ENCODE peak calls at places on chromosomes 6 and 20, in ten cellular contexts. One of them, this sample, is unnamed.

GRCh38 chr6:105539879-105540278 is 137.0 kb upstream of the PREP start:
- DNase-seq in stomach: no peak
- DNase-seq in testis: no peak
- DNase-seq in GM23338: no peak
- DNase-seq in breast epithelium: no peak
- DNase-seq in CD8-positive, alpha-beta memory T cell: no peak
- DNase-seq in AG04450: no peak
- DNase-seq in astrocyte: no peak
- DNase-seq in tibial artery: no peak
- DNase-seq in ovary: no peak
- DNase-seq in this sample: no peak

GRCh38 chr20:8854566-8854965 is 214.3 kb upstream of the PLCB4 start:
- DNase-seq in astrocyte: peak; percentile 46
- DNase-seq in ovary: peak; percentile 64
- DNase-seq in breast epithelium: no peak
- DNase-seq in GM23338: peak; percentile 46
- DNase-seq in tibial artery: peak; percentile 34
- DNase-seq in testis: peak; percentile 85
- DNase-seq in stomach: no peak
- DNase-seq in AG04450: peak; percentile 52
- DNase-seq in CD8-positive, alpha-beta memory T cell: no peak
- DNase-seq in this sample: no peak

GRCh38 chr20:5831539-5832237 is 81.5 kb downstream of the SHLD1 start:
- DNase-seq in stomach: no peak
- DNase-seq in AG04450: no peak
- DNase-seq in GM23338: no peak
- DNase-seq in ovary: no peak
- DNase-seq in testis: no peak
- DNase-seq in CD8-positive, alpha-beta memory T cell: no peak
- DNase-seq in breast epithelium: no peak
- DNase-seq in astrocyte: no peak
- DNase-seq in tibial artery: no peak
- DNase-seq in this sample: no peak

GRCh38 chr6:54037277-54037779 is 73.9 kb upstream of the MLIP start:
- DNase-seq in AG04450: peak; percentile 27
- DNase-seq in tibial artery: no peak
- DNase-seq in GM23338: no peak
- DNase-seq in CD8-positive, alpha-beta memory T cell: no peak
- DNase-seq in astrocyte: no peak
- DNase-seq in stomach: no peak
- DNase-seq in ovary: no peak
- DNase-seq in testis: no peak
- DNase-seq in breast epithelium: no peak
- DNase-seq in this sample: no peak

GRCh38 chr6:170301184-170301583 is 5.4 kb upstream of the FAM120B start:
- DNase-seq in tibial artery: no peak
- DNase-seq in CD8-positive, alpha-beta memory T cell: no peak
- DNase-seq in AG04450: no peak
- DNase-seq in astrocyte: no peak
- DNase-seq in breast epithelium: no peak
- DNase-seq in GM23338: no peak
- DNase-seq in ovary: no peak
- DNase-seq in testis: no peak
- DNase-seq in stomach: no peak
- DNase-seq in this sample: no peak

GRCh38 chr20:63226020-63226943 is 9.4 kb upstream of the BIRC7 start:
- DNase-seq in CD8-positive, alpha-beta memory T cell: no peak
- DNase-seq in testis: no peak
- DNase-seq in GM23338: no peak
- DNase-seq in stomach: no peak
- DNase-seq in astrocyte: no peak
- DNase-seq in tibial artery: no peak
- DNase-seq in ovary: no peak
- DNase-seq in AG04450: no peak
- DNase-seq in breast epithelium: no peak
- DNase-seq in this sample: no peak

GRCh38 chr6:41200296-41200900 is 551 bp downstream of the TREML2 start:
- DNase-seq in CD8-positive, alpha-beta memory T cell: peak; percentile 73
- DNase-seq in GM23338: peak; percentile 35
- DNase-seq in AG04450: no peak
- DNase-seq in stomach: peak; percentile 34
- DNase-seq in astrocyte: no peak
- DNase-seq in tibial artery: peak; percentile 38
- DNase-seq in breast epithelium: no peak
- DNase-seq in ovary: no peak
- DNase-seq in testis: peak; percentile 33
- DNase-seq in this sample: no peak

GRCh38 chr20:38985060-38985459 is 22.9 kb downstream of the DHX35 start:
- DNase-seq in ovary: no peak
- DNase-seq in astrocyte: no peak
- DNase-seq in breast epithelium: no peak
- DNase-seq in GM23338: no peak
- DNase-seq in testis: no peak
- DNase-seq in tibial artery: no peak
- DNase-seq in CD8-positive, alpha-beta memory T cell: no peak
- DNase-seq in AG04450: no peak
- DNase-seq in stomach: no peak
- DNase-seq in this sample: peak; percentile 58

GRCh38 chr6:85047818-85048217 is 283.4 kb upstream of the TBX18 start:
- DNase-seq in astrocyte: no peak
- DNase-seq in stomach: no peak
- DNase-seq in AG04450: no peak
- DNase-seq in breast epithelium: no peak
- DNase-seq in testis: no peak
- DNase-seq in ovary: no peak
- DNase-seq in tibial artery: no peak
- DNase-seq in CD8-positive, alpha-beta memory T cell: no peak
- DNase-seq in GM23338: no peak
- DNase-seq in this sample: no peak

GRCh38 chr20:32945710-32946221 is 58.5 kb downstream of the SUN5 start:
- DNase-seq in AG04450: peak; percentile 3
- DNase-seq in tibial artery: no peak
- DNase-seq in astrocyte: no peak
- DNase-seq in stomach: no peak
- DNase-seq in CD8-positive, alpha-beta memory T cell: peak; percentile 17
- DNase-seq in GM23338: peak; percentile 77
- DNase-seq in ovary: no peak
- DNase-seq in testis: no peak
- DNase-seq in breast epithelium: no peak
- DNase-seq in this sample: peak; percentile 52

GRCh38 chr6:43842964-43843645 is 73.1 kb downstream of the VEGFA start:
- DNase-seq in astrocyte: no peak
- DNase-seq in CD8-positive, alpha-beta memory T cell: no peak
- DNase-seq in GM23338: no peak
- DNase-seq in breast epithelium: no peak
- DNase-seq in ovary: no peak
- DNase-seq in tibial artery: no peak
- DNase-seq in stomach: no peak
- DNase-seq in testis: no peak
- DNase-seq in AG04450: no peak
- DNase-seq in this sample: no peak

GRCh38 chr6:17519120-17519519 is 81.0 kb upstream of the FAM8A1 start:
- DNase-seq in tibial artery: no peak
- DNase-seq in testis: no peak
- DNase-seq in breast epithelium: no peak
- DNase-seq in astrocyte: peak; percentile 15
- DNase-seq in GM23338: no peak
- DNase-seq in CD8-positive, alpha-beta memory T cell: no peak
- DNase-seq in ovary: no peak
- DNase-seq in AG04450: no peak
- DNase-seq in stomach: no peak
- DNase-seq in this sample: peak; percentile 66
- H3K27ac ChIP-seq in tibial artery: peak overlapping the region; percentile 36
- H3K27ac ChIP-seq in testis: no peak overlapping the region
- H3K27ac ChIP-seq in breast epithelium: no peak overlapping the region
- H3K27ac ChIP-seq in astrocyte: no peak overlapping the region
- H3K27ac ChIP-seq in GM23338: no peak overlapping the region
- H3K27ac ChIP-seq in CD8-positive, alpha-beta memory T cell: no peak overlapping the region
- H3K27ac ChIP-seq in ovary: no peak overlapping the region
- H3K27ac ChIP-seq in AG04450: no peak overlapping the region
- H3K27ac ChIP-seq in stomach: no peak overlapping the region
- H3K27ac ChIP-seq in this sample: peak overlapping the region; percentile 62

DNA sequence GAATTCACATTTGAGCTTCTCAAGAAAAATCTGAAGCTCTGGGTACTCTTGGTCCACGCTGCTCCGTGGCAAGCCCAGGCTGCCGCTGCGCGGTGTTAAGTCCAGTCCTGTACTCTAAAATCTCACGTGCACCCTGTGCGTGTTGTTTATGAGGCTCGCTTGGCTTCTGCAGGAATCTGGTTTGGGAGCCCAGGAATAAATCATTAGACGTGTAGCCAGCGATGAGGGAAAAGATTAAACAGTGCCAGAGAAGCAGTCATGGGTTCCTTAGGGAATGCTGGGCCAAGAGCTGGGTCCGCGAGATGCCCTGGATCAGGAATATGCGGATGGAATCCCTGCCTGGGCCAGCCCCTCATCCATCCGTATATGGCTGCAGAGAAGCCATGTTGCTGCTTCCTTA is 87.3 kb downstream of the KCNB1 start:
- DNase-seq in tibial artery: peak; percentile 88
- DNase-seq in ovary: no peak
- DNase-seq in GM23338: no peak
- DNase-seq in stomach: no peak
- DNase-seq in astrocyte: no peak
- DNase-seq in CD8-positive, alpha-beta memory T cell: no peak
- DNase-seq in testis: peak; percentile 67
- DNase-seq in breast epithelium: no peak
- DNase-seq in AG04450: no peak
- DNase-seq in this sample: no peak
- H3K27ac ChIP-seq in tibial artery: peak overlapping the region; percentile 79
- H3K27ac ChIP-seq in ovary: no peak overlapping the region
- H3K27ac ChIP-seq in GM23338: no peak overlapping the region
- H3K27ac ChIP-seq in stomach: peak overlapping the region; percentile 86
- H3K27ac ChIP-seq in astrocyte: no peak overlapping the region
- H3K27ac ChIP-seq in CD8-positive, alpha-beta memory T cell: no peak overlapping the region
- H3K27ac ChIP-seq in testis: peak overlapping the region; percentile 33
- H3K27ac ChIP-seq in breast epithelium: peak overlapping the region; percentile 20
- H3K27ac ChIP-seq in AG04450: no peak overlapping the region
- H3K27ac ChIP-seq in this sample: no peak overlapping the region

GRCh38 chr20:10875653-10876052 is 201.9 kb upstream of the JAG1 start:
- DNase-seq in tibial artery: no peak
- DNase-seq in astrocyte: no peak
- DNase-seq in breast epithelium: no peak
- DNase-seq in testis: no peak
- DNase-seq in AG04450: no peak
- DNase-seq in ovary: no peak
- DNase-seq in CD8-positive, alpha-beta memory T cell: no peak
- DNase-seq in GM23338: no peak
- DNase-seq in stomach: no peak
- DNase-seq in this sample: no peak
- H3K27ac ChIP-seq in tibial artery: peak overlapping the region; percentile 58
- H3K27ac ChIP-seq in astrocyte: no peak overlapping the region
- H3K27ac ChIP-seq in breast epithelium: no peak overlapping the region
- H3K27ac ChIP-seq in testis: no peak overlapping the region
- H3K27ac ChIP-seq in AG04450: no peak overlapping the region
- H3K27ac ChIP-seq in ovary: no peak overlapping the region
- H3K27ac ChIP-seq in CD8-positive, alpha-beta memory T cell: no peak overlapping the region
- H3K27ac ChIP-seq in GM23338: no peak overlapping the region
- H3K27ac ChIP-seq in stomach: no peak overlapping the region
- H3K27ac ChIP-seq in this sample: no peak overlapping the region

DNA sequence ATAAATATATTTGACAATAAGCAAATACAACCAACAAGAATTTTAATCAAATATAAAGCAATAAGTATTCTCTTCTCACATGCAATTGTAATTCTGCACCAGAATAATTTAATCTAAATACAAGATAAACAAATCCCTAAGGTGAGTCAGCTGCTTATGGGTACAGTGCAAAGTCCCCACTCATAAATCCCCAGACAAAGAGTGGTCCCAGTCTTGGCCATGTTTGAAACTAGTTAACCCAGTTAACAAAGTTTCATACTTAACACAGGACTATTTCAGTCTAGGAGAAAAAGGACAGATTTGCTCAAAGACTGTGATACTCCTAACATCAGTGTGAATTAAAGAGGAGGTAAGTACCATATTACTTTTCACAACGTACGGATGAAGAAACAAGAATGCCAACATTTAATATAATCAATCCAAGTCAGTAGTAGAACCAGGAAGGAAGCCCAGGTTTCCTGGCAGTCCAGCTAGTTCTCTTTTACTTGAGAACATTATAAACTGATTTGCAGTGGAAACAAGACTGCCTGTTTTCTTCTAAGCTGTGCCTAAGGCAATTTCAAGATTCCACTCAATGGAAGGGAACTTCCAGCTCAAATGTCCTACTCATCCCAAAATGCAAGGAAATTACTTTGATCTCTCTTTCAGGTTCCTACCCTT is 10.4 kb downstream of the SAMD3 start:
- DNase-seq in AG04450: no peak
- DNase-seq in CD8-positive, alpha-beta memory T cell: no peak
- DNase-seq in ovary: no peak
- DNase-seq in testis: no peak
- DNase-seq in astrocyte: no peak
- DNase-seq in stomach: no peak
- DNase-seq in GM23338: no peak
- DNase-seq in tibial artery: no peak
- DNase-seq in breast epithelium: no peak
- DNase-seq in this sample: no peak
- H3K27ac ChIP-seq in AG04450: no peak overlapping the region
- H3K27ac ChIP-seq in CD8-positive, alpha-beta memory T cell: no peak overlapping the region
- H3K27ac ChIP-seq in ovary: no peak overlapping the region
- H3K27ac ChIP-seq in testis: no peak overlapping the region
- H3K27ac ChIP-seq in astrocyte: no peak overlapping the region
- H3K27ac ChIP-seq in stomach: no peak overlapping the region
- H3K27ac ChIP-seq in GM23338: no peak overlapping the region
- H3K27ac ChIP-seq in tibial artery: no peak overlapping the region
- H3K27ac ChIP-seq in breast epithelium: no peak overlapping the region
- H3K27ac ChIP-seq in this sample: no peak overlapping the region

GRCh38 chr6:158684311-158684710 is 34.5 kb downstream of the SYTL3 start:
- DNase-seq in ovary: no peak
- DNase-seq in AG04450: no peak
- DNase-seq in CD8-positive, alpha-beta memory T cell: no peak
- DNase-seq in astrocyte: no peak
- DNase-seq in GM23338: no peak
- DNase-seq in stomach: no peak
- DNase-seq in breast epithelium: no peak
- DNase-seq in testis: no peak
- DNase-seq in tibial artery: no peak
- DNase-seq in this sample: no peak
- H3K27ac ChIP-seq in ovary: no peak overlapping the region
- H3K27ac ChIP-seq in AG04450: no peak overlapping the region
- H3K27ac ChIP-seq in CD8-positive, alpha-beta memory T cell: no peak overlapping the region
- H3K27ac ChIP-seq in astrocyte: no peak overlapping the region
- H3K27ac ChIP-seq in GM23338: no peak overlapping the region
- H3K27ac ChIP-seq in stomach: peak overlapping the region; percentile 54
- H3K27ac ChIP-seq in breast epithelium: no peak overlapping the region
- H3K27ac ChIP-seq in testis: no peak overlapping the region
- H3K27ac ChIP-seq in tibial artery: no peak overlapping the region
- H3K27ac ChIP-seq in this sample: no peak overlapping the region

This sample was measured in SJCRH30.